ENCODE peak calls at places on chromosome 14, in eight cellular contexts. P is transverse colon, S is adrenal gland, E is B cell, N is HFFc6, U is A549, R is thoracic aorta, Y is neural progenitor cell. H is an unnamed sample.
A peak's percentile ranks its signal among the peaks of the same experiment; 100 is the strongest.

GRCh38 chr14:104331871-104332605 is 193.7 kb downstream of the KIF26A start:
- DNase-seq in P (no peak), S (peak; percentile 28), E (no peak), N (no peak), U (peak; percentile 23), R (no peak), Y (no peak), H (no peak)

GRCh38 chr14:56630707-56631106 is 51.1 kb downstream of the TMEM260 start:
- DNase-seq in P (no peak), S (no peak), E (no peak), N (no peak), U (no peak), R (no peak), Y (no peak), H (peak; percentile 28)

GRCh38 chr14:104746071-104746545 is 6.8 kb upstream of the SIVA1 start:
- DNase-seq in P (no peak), S (no peak), E (no peak), N (no peak), U (no peak), R (no peak), Y (no peak), H (no peak)

GRCh38 chr14:92568621-92569479 is 55.3 kb downstream of the RIN3 start:
- DNase-seq in P (no peak), S (no peak), E (peak; percentile 76), N (no peak), U (no peak), R (no peak), Y (no peak), H (no peak)

GRCh38 chr14:64654072-64654899 is 49.9 kb upstream of the PLEKHG3 start:
- DNase-seq in P (no peak), S (no peak), E (no peak), N (peak; percentile 75), U (peak; percentile 78), R (no peak), Y (no peak), H (peak; percentile 87)

GRCh38 chr14:94328196-94328595 is 5.1 kb upstream of the SERPINA6 start:
- DNase-seq in P (no peak), S (no peak), E (no peak), N (no peak), U (no peak), R (no peak), Y (no peak), H (no peak)

GRCh38 chr14:64773577-64773976 is 69.4 kb downstream of the PLEKHG3 start:
- DNase-seq in P (no peak), S (no peak), E (no peak), N (no peak), U (no peak), R (no peak), Y (no peak), H (no peak)

GRCh38 chr14:104865069-104865630 is at the start of gene CEP170B:
- DNase-seq in P (no peak), S (no peak), E (peak; percentile 94), N (no peak), U (peak; percentile 39), R (no peak), Y (peak; percentile 65), H (peak; percentile 62)

GRCh38 chr14:71202881-71203280 is 295.6 kb downstream of the PCNX1 start:
- DNase-seq in P (no peak), S (no peak), E (no peak), N (peak; percentile 9), U (no peak), R (no peak), Y (no peak), H (no peak)

GRCh38 chr14:85535316-85535715 is 5.4 kb downstream of the FLRT2 start:
- DNase-seq in P (no peak), S (no peak), E (no peak), N (no peak), U (no peak), R (no peak), Y (no peak), H (no peak)

GRCh38 chr14:72618424-72618823 is 275.5 kb downstream of the DPF3 start:
- DNase-seq in P (no peak), S (no peak), E (no peak), N (no peak), U (no peak), R (no peak), Y (no peak), H (no peak)

GRCh38 chr14:53437858-53438257 is 284.7 kb upstream of the DDHD1 start:
- DNase-seq in P (no peak), S (no peak), E (no peak), N (no peak), U (no peak), R (no peak), Y (no peak), H (no peak)

GRCh38 chr14:95683793-95684192 is 2.4 kb upstream of the TCL1B start:
- DNase-seq in P (peak; percentile 16), S (peak; percentile 64), E (peak; percentile 53), N (no peak), U (peak; percentile 34), R (no peak), Y (peak; percentile 25), H (peak; percentile 2)

GRCh38 chr14:65044596-65044959 is 57.7 kb downstream of the MAX start:
- DNase-seq in P (peak; percentile 15), S (no peak), E (no peak), N (no peak), U (no peak), R (no peak), Y (no peak), H (no peak)

GRCh38 chr14:34368115-34368970 is 93.7 kb downstream of the SPTSSA start:
- DNase-seq in P (peak; percentile 38), S (no peak), E (no peak), N (no peak), U (peak; percentile 82), R (no peak), Y (no peak), H (peak; percentile 33)

GRCh38 chr14:101600891-101601602 is 39.8 kb downstream of the DIO3 start:
- DNase-seq in P (peak; percentile 3), S (peak; percentile 15), E (no peak), N (no peak), U (no peak), R (no peak), Y (no peak), H (no peak)

GRCh38 chr14:95515523-95516517 is 630 bp downstream of the SYNE3 start:
- DNase-seq in P (peak; percentile 85), S (peak; percentile 84), E (peak; percentile 99), N (peak; percentile 49), U (peak; percentile 37), R (no peak), Y (peak; percentile 82), H (peak; percentile 26)

GRCh38 chr14:91482278-91483023 is 27.7 kb downstream of the PPP4R3A start:
- DNase-seq in P (no peak), S (no peak), E (no peak), N (no peak), U (no peak), R (no peak), Y (no peak), H (no peak)

GRCh38 chr14:94481468-94482131 is 5.6 kb upstream of the SERPINA9 start:
- DNase-seq in P (no peak), S (no peak), E (no peak), N (no peak), U (no peak), R (no peak), Y (no peak), H (peak; percentile 52)

GRCh38 chr14:23094666-23095195 is at the start of gene ACIN1:
- DNase-seq in P (no peak), S (peak; percentile 83), E (peak; percentile 76), N (peak; percentile 64), U (peak; percentile 91), R (peak; percentile 40), Y (peak; percentile 96), H (peak; percentile 79)

GRCh38 chr14:49893309-49894213 is 679 bp downstream of the ARF6 start:
- DNase-seq in P (peak; percentile 74), S (peak; percentile 77), E (peak; percentile 84), N (no peak), U (peak; percentile 53), R (peak; percentile 13), Y (peak; percentile 45), H (peak; percentile 52)

GRCh38 chr14:49892301-49892635 is 614 bp upstream of the ARF6 start:
- DNase-seq in P (peak; percentile 73), S (peak; percentile 88), E (peak; percentile 64), N (peak; percentile 82), U (peak; percentile 91), R (peak; percentile 35), Y (no peak), H (peak; percentile 72)

GRCh38 chr14:49896956-49897355 is 4.1 kb downstream of the ARF6 start:
- DNase-seq in P (no peak), S (no peak), E (no peak), N (no peak), U (no peak), R (no peak), Y (no peak), H (no peak)

GRCh38 chr14:49895480-49895879 is 2.6 kb downstream of the ARF6 start:
- DNase-seq in P (no peak), S (no peak), E (no peak), N (no peak), U (no peak), R (no peak), Y (no peak), H (peak; percentile 36)

GRCh38 chr14:49892636-49893308 is at the start of gene ARF6:
- DNase-seq in P (peak; percentile 99), S (peak; percentile 99), E (peak; percentile 97), N (peak; percentile 97), U (peak; percentile 98), R (peak; percentile 90), Y (peak; percentile 99), H (peak; percentile 97)
- TF ChIP-seq CTCF in P (peak; percentile 6), S (peak; percentile 12), E (no peak), N (peak; percentile 43), U (peak; percentile 12), R (no peak), Y (peak; percentile 4), H (no peak)

GRCh38 chr14:69346710-69347109 is 51.4 kb downstream of the ERH start:
- DNase-seq in P (peak; percentile 47), S (peak; percentile 57), E (no peak), N (no peak), U (peak; percentile 40), R (no peak), Y (peak; percentile 84), H (peak; percentile 15)
- TF ChIP-seq CTCF in P (peak; percentile 55), S (peak; percentile 39), E (no peak), N (peak; percentile 79), U (peak; percentile 57), R (peak; percentile 34), Y (peak; percentile 81), H (peak; percentile 54)

DNA sequence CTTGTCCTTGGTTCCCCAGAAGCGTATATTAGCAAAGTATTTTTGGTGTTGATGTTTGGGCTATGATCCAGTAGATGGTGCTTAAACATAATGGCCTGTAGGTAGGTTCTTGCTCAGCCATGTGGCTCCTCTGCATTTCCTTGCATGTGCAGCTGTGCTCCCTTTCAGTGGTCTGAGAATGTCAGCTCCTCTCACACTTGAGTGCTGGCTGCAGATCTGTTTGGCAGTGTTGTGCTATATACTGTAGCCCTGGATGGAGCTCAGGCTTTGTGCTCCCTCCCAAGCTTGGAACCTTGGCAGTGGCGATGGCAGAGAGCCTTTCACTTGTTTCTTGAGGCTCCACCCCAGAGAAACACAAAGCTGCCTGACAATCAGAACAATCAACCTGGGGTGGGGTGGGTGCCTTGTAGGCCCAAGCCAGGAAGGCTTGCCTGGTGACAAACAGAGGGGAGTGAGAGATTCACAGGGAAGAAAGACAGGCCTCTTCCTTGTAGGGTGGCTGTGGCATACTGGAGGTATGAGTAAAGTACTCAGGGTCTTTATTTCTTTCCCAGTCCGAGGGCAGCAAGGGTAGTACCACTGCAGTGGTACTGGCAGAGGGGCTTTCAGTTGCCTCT is 255.3 kb downstream of the RAD51B start:
- DNase-seq in P (no peak), S (no peak), E (no peak), N (no peak), U (peak; percentile 19), R (no peak), Y (no peak), H (peak; percentile 6)
- TF ChIP-seq CTCF in P (no peak), S (no peak), E (no peak), N (no peak), U (no peak), R (no peak), Y (no peak), H (peak; percentile 7)

GRCh38 chr14:61894452-61895077 is 132.3 kb downstream of the SNAPC1 start:
- DNase-seq in P (peak; percentile 60), S (peak; percentile 80), E (peak; percentile 32), N (peak; percentile 46), U (peak; percentile 69), R (no peak), Y (peak; percentile 85), H (peak; percentile 82)
- TF ChIP-seq CTCF in P (peak; percentile 53), S (peak; percentile 68), E (peak; percentile 86), N (peak; percentile 90), U (peak; percentile 72), R (no peak), Y (peak; percentile 84), H (peak; percentile 84)

H was measured in epithelial cell of esophagus.